ENCODE peak calls at places on chromosomes 11 and 22, in five cellular contexts. L is memory B cell; D is stimulated activated CD4-positive, alpha-beta T cell treated with anti-CD3 and anti-CD28 coated beads, Interleukin-2, amount 100 ng/mL, for 48 hours; W is uterus; G is COR-L47. N is an unnamed sample.

GRCh38 chr11:111213256-111213655 is 32.3 kb upstream of the POU2AF2 start:
- DNase-seq in G (no peak), W (no peak), D (no peak), L (no peak), N (no peak)

GRCh38 chr11:3202759-3203158 is 15.9 kb downstream of the MRGPRG start:
- DNase-seq in D (no peak), G (no peak), W (no peak), L (no peak), N (no peak)

GRCh38 chr11:108748971-108749370 is 84.1 kb downstream of the DDX10 start:
- DNase-seq in W (no peak), L (no peak), G (no peak), D (no peak), N (no peak)

GRCh38 chr11:208917-209260 is 1.4 kb downstream of the RIC8A start:
- DNase-seq in G (no peak), D (no peak), W (peak; percentile 41), L (no peak), N (no peak)

GRCh38 chr22:31749636-31750364 is at the start of gene PRR14L:
- DNase-seq in D (peak; percentile 100), G (peak; percentile 96), W (peak; percentile 98), L (peak; percentile 100), N (peak; percentile 96)

GRCh38 chr11:46296520-46297448 is 19.3 kb downstream of the CREB3L1 start:
- DNase-seq in G (peak; percentile 76), D (no peak), W (peak; percentile 84), L (no peak), N (no peak)

GRCh38 chr11:121422675-121423074 is 29.4 kb upstream of the SORL1 start:
- DNase-seq in G (no peak), D (no peak), W (no peak), L (no peak), N (no peak)

GRCh38 chr11:14230407-14230806 is 128.6 kb downstream of the RRAS2 start:
- DNase-seq in W (no peak), L (no peak), G (no peak), D (no peak), N (no peak)

GRCh38 chr11:10164621-10165020 is 129.4 kb downstream of the SBF2 start:
- DNase-seq in D (no peak), G (no peak), W (no peak), L (no peak), N (no peak)

GRCh38 chr11:118618991-118619375 is 11.6 kb downstream of the PHLDB1 start:
- DNase-seq in L (no peak), W (peak; percentile 52), G (no peak), D (no peak), N (no peak)

GRCh38 chr11:107562647-107563208 is 2.8 kb downstream of the ALKBH8 start:
- DNase-seq in L (no peak), W (no peak), D (no peak), G (no peak), N (no peak)

GRCh38 chr11:134662629-134663360 is 250.8 kb upstream of the B3GAT1 start:
- DNase-seq in D (no peak), L (no peak), G (no peak), W (no peak), N (no peak)

GRCh38 chr22:44155115-44155514 is 25.6 kb upstream of the PARVG start:
- DNase-seq in L (no peak), D (no peak), G (peak; percentile 33), W (no peak), N (no peak)

GRCh38 chr11:109432105-109432504 is 10.1 kb downstream of the C11orf87 start:
- DNase-seq in W (no peak), G (no peak), L (no peak), D (no peak), N (no peak)

GRCh38 chr11:48114740-48115139 is 101.9 kb upstream of the OR4B1 start:
- DNase-seq in L (no peak), G (no peak), W (no peak), D (no peak), N (no peak)

GRCh38 chr22:37684803-37685615 is 1.1 kb upstream of the NOL12 start:
- DNase-seq in W (no peak), L (no peak), D (no peak), G (no peak), N (no peak)

GRCh38 chr11:121191787-121192186 is 90.7 kb downstream of the TECTA start:
- DNase-seq in G (no peak), D (no peak), W (no peak), L (no peak), N (no peak)

GRCh38 chr11:121578216-121579063 is 125.7 kb upstream of the SORL1-AS1 start:
- DNase-seq in L (no peak), D (no peak), G (no peak), W (no peak), N (no peak)

GRCh38 chr11:130246719-130247118 is 68.0 kb downstream of the ZBTB44 start:
- DNase-seq in D (no peak), W (no peak), G (no peak), L (no peak), N (no peak)

GRCh38 chr11:57302489-57302888 is 22.3 kb downstream of the TNKS1BP1 start:
- DNase-seq in G (no peak), D (no peak), L (no peak), W (no peak), N (no peak)

GRCh38 chr11:67371549-67372231 is 1.7 kb downstream of the CLCF1 start:
- DNase-seq in D (no peak), W (peak; percentile 66), G (no peak), L (peak; percentile 55), N (peak; percentile 42)

GRCh38 chr11:60563553-60564235 is 48.5 kb downstream of the MS4A13 start:
- DNase-seq in W (no peak), D (no peak), G (no peak), L (no peak), N (peak; percentile 48)

N was measured in SHP77.